ENCODE peak calls at places on chromosome X, in eight cellular contexts. One of them, this sample, is unnamed. For H3K27me3, the result is how much of the 10 kb centered on the place peaks cover.

GRCh38 chrX:75156537-75156945 is 458 bp upstream of the ABCB7 start:
- DNase-seq in HAP-1: no peak
- DNase-seq in adrenal gland: peak
- DNase-seq in heart right ventricle: no peak
- DNase-seq in colonic mucosa: no peak
- DNase-seq in foreskin keratinocyte: no peak
- DNase-seq in cardiac muscle cell: peak
- DNase-seq in uterus: no peak
- DNase-seq in this sample: no peak

GRCh38 chrX:5976332-5976731 is 252.3 kb downstream of the NLGN4X start:
- DNase-seq in adrenal gland: no peak
- DNase-seq in cardiac muscle cell: no peak
- DNase-seq in uterus: no peak
- DNase-seq in heart right ventricle: no peak
- DNase-seq in colonic mucosa: no peak
- DNase-seq in foreskin keratinocyte: no peak
- DNase-seq in HAP-1: no peak
- DNase-seq in this sample: no peak

GRCh38 chrX:7996414-7996813 is 69.2 kb upstream of the PNPLA4 start:
- DNase-seq in cardiac muscle cell: peak
- DNase-seq in uterus: no peak
- DNase-seq in colonic mucosa: peak
- DNase-seq in adrenal gland: peak
- DNase-seq in HAP-1: peak
- DNase-seq in foreskin keratinocyte: no peak
- DNase-seq in heart right ventricle: peak
- DNase-seq in this sample: no peak

GRCh38 chrX:154307207-154307606 is 11.6 kb downstream of the TKTL1 start:
- DNase-seq in cardiac muscle cell: peak
- DNase-seq in heart right ventricle: no peak
- DNase-seq in HAP-1: no peak
- DNase-seq in colonic mucosa: no peak
- DNase-seq in foreskin keratinocyte: no peak
- DNase-seq in adrenal gland: no peak
- DNase-seq in uterus: no peak
- DNase-seq in this sample: no peak

GRCh38 chrX:40093586-40093985 is 4.2 kb downstream of the BCOR start:
- DNase-seq in cardiac muscle cell: no peak
- DNase-seq in uterus: no peak
- DNase-seq in colonic mucosa: no peak
- DNase-seq in HAP-1: peak
- DNase-seq in heart right ventricle: no peak
- DNase-seq in adrenal gland: no peak
- DNase-seq in foreskin keratinocyte: no peak
- DNase-seq in this sample: no peak

GRCh38 chrX:129768586-129769466 is 10.9 kb upstream of the SASH3 start:
- DNase-seq in uterus: no peak
- DNase-seq in colonic mucosa: no peak
- DNase-seq in foreskin keratinocyte: no peak
- DNase-seq in heart right ventricle: no peak
- DNase-seq in HAP-1: no peak
- DNase-seq in cardiac muscle cell: peak
- DNase-seq in adrenal gland: no peak
- DNase-seq in this sample: no peak

GRCh38 chrX:109826954-109827708 is 94.1 kb upstream of the ACSL4 start:
- DNase-seq in HAP-1: no peak
- DNase-seq in foreskin keratinocyte: peak
- DNase-seq in adrenal gland: peak
- DNase-seq in colonic mucosa: no peak
- DNase-seq in heart right ventricle: no peak
- DNase-seq in uterus: no peak
- DNase-seq in cardiac muscle cell: peak
- DNase-seq in this sample: no peak

GRCh38 chrX:30990361-30990760 is 81.5 kb downstream of the FTHL17 start:
- DNase-seq in cardiac muscle cell: no peak
- DNase-seq in heart right ventricle: no peak
- DNase-seq in foreskin keratinocyte: no peak
- DNase-seq in HAP-1: no peak
- DNase-seq in uterus: no peak
- DNase-seq in colonic mucosa: no peak
- DNase-seq in adrenal gland: no peak
- DNase-seq in this sample: no peak

GRCh38 chrX:868248-868647 is 237.7 kb downstream of the SHOX start:
- DNase-seq in cardiac muscle cell: no peak
- DNase-seq in uterus: no peak
- DNase-seq in adrenal gland: no peak
- DNase-seq in foreskin keratinocyte: no peak
- DNase-seq in colonic mucosa: no peak
- DNase-seq in heart right ventricle: no peak
- DNase-seq in HAP-1: no peak
- DNase-seq in this sample: no peak

GRCh38 chrX:153439977-153440376 is 5.9 kb downstream of the TREX2 start:
- DNase-seq in adrenal gland: no peak
- DNase-seq in heart right ventricle: no peak
- DNase-seq in uterus: no peak
- DNase-seq in cardiac muscle cell: no peak
- DNase-seq in colonic mucosa: no peak
- DNase-seq in foreskin keratinocyte: no peak
- DNase-seq in HAP-1: no peak
- DNase-seq in this sample: no peak

GRCh38 chrX:30561191-30561590 is 16.4 kb downstream of the TASL start:
- DNase-seq in heart right ventricle: peak
- DNase-seq in HAP-1: no peak
- DNase-seq in cardiac muscle cell: peak
- DNase-seq in adrenal gland: no peak
- DNase-seq in colonic mucosa: no peak
- DNase-seq in uterus: no peak
- DNase-seq in foreskin keratinocyte: no peak
- DNase-seq in this sample: no peak

GRCh38 chrX:119734897-119735339 is 23.5 kb upstream of the SOWAHD start:
- DNase-seq in uterus: no peak
- DNase-seq in adrenal gland: peak
- DNase-seq in heart right ventricle: peak
- DNase-seq in HAP-1: no peak
- DNase-seq in colonic mucosa: no peak
- DNase-seq in cardiac muscle cell: peak
- DNase-seq in foreskin keratinocyte: no peak
- DNase-seq in this sample: peak

GRCh38 chrX:103404225-103405008 is 28.1 kb downstream of the BEX3 start:
- DNase-seq in HAP-1: peak
- DNase-seq in heart right ventricle: peak
- DNase-seq in adrenal gland: peak
- DNase-seq in cardiac muscle cell: peak
- DNase-seq in uterus: peak
- DNase-seq in foreskin keratinocyte: peak
- DNase-seq in colonic mucosa: peak
- DNase-seq in this sample: peak

GRCh38 chrX:13994681-13995080 is 35.0 kb downstream of the GEMIN8 start:
- DNase-seq in adrenal gland: no peak
- DNase-seq in HAP-1: no peak
- DNase-seq in uterus: no peak
- DNase-seq in foreskin keratinocyte: peak
- DNase-seq in cardiac muscle cell: no peak
- DNase-seq in heart right ventricle: no peak
- DNase-seq in colonic mucosa: no peak
- DNase-seq in this sample: no peak

GRCh38 chrX:69457756-69458155 is 46.4 kb upstream of the NALF2 start:
- DNase-seq in heart right ventricle: no peak
- DNase-seq in uterus: no peak
- DNase-seq in colonic mucosa: no peak
- DNase-seq in foreskin keratinocyte: no peak
- DNase-seq in HAP-1: no peak
- DNase-seq in adrenal gland: no peak
- DNase-seq in cardiac muscle cell: no peak
- DNase-seq in this sample: no peak

GRCh38 chrX:10370976-10371375 is 214.2 kb downstream of the CLCN4 start:
- DNase-seq in cardiac muscle cell: no peak
- DNase-seq in foreskin keratinocyte: no peak
- DNase-seq in colonic mucosa: no peak
- DNase-seq in HAP-1: no peak
- DNase-seq in adrenal gland: no peak
- DNase-seq in heart right ventricle: no peak
- DNase-seq in uterus: no peak
- DNase-seq in this sample: no peak
- H3K27me3 ChIP-seq in cardiac muscle cell: under half
- H3K27me3 ChIP-seq in foreskin keratinocyte: under half
- H3K27me3 ChIP-seq in colonic mucosa: under half
- H3K27me3 ChIP-seq in HAP-1: under half
- H3K27me3 ChIP-seq in adrenal gland: under half
- H3K27me3 ChIP-seq in heart right ventricle: under half
- H3K27me3 ChIP-seq in uterus: under half
- H3K27me3 ChIP-seq in this sample: under half

GRCh38 chrX:143336261-143336660 is 181.0 kb downstream of the SPANXN3 start:
- DNase-seq in heart right ventricle: no peak
- DNase-seq in uterus: no peak
- DNase-seq in foreskin keratinocyte: no peak
- DNase-seq in adrenal gland: no peak
- DNase-seq in cardiac muscle cell: peak
- DNase-seq in HAP-1: no peak
- DNase-seq in colonic mucosa: no peak
- DNase-seq in this sample: no peak
- H3K27me3 ChIP-seq in heart right ventricle: under half
- H3K27me3 ChIP-seq in uterus: under half
- H3K27me3 ChIP-seq in foreskin keratinocyte: under half
- H3K27me3 ChIP-seq in adrenal gland: under half
- H3K27me3 ChIP-seq in cardiac muscle cell: under half
- H3K27me3 ChIP-seq in HAP-1: under half
- H3K27me3 ChIP-seq in colonic mucosa: under half
- H3K27me3 ChIP-seq in this sample: under half

DNA sequence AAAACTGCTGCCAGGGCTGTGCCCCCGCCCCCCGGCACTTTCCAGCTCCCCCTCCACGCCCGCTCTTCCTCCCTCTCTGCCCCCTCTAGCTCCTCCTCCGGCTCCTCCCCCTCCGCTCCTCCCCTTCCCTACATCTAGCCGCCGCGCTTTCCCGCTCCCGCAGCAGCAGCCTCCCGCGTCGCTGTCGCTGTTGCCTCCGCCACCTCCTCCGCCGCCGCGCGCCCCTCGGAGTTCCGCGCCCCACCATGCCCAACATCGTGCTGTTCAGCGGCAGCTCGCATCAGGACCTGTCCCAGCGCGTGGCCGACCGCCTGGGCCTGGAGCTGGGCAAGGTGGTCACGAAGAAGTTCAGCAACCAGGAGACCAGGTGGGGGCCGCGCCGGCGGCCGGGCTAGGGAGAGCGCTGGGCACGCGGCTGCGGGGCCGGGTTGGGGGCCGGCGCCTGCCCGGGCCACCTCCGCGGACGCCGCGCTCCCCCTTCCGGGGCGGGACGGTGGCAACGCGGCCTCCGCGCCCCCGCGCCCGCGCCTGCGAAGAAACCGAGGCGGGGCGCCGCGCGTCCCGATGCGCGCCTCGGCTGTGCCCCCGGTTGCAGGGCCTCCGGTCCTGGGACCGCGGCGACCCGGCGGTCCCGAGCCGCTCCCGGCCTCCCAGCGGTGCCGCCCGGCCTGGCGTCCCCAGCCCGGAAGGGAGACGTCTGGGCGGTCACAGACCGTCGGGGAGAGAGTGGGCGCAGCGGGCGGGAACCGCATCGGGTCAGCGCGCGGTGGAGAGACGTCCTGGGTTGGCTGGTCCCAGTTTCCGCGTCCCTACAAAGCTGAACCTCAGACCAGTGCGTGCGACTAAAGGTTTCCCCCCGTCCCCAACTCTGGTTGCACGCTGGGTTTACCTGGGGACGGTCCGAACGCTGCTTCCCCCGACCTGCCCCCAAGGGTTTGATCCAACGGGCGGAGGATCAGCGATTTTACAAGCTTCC is at the start of gene PRPS2:
- DNase-seq in HAP-1: peak
- DNase-seq in cardiac muscle cell: peak
- DNase-seq in heart right ventricle: peak
- DNase-seq in uterus: peak
- DNase-seq in foreskin keratinocyte: no peak
- DNase-seq in adrenal gland: peak
- DNase-seq in colonic mucosa: peak
- DNase-seq in this sample: peak
- H3K27me3 ChIP-seq in HAP-1: under half
- H3K27me3 ChIP-seq in cardiac muscle cell: under half
- H3K27me3 ChIP-seq in heart right ventricle: under half
- H3K27me3 ChIP-seq in uterus: under half
- H3K27me3 ChIP-seq in foreskin keratinocyte: under half
- H3K27me3 ChIP-seq in adrenal gland: under half
- H3K27me3 ChIP-seq in colonic mucosa: under half
- H3K27me3 ChIP-seq in this sample: under half

DNA sequence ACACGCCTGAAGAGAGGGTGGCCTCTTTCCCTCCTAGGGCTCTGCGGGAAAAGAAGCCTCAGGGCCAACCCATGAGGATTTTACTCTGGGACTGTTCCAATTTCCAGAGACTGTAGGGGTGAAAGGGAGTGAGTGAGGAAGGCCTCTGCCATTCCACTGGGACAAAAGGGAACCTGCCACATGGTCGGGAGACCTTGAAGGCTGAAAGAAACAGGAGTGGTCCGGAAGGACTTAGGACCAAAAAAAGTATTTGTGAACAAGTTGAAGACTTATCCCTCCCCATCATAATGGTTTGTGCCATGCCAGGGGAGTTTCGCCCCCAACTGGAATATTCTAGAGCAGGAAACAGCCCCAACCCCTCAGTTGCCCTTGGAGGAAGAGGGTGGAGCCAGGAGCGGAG is at the start of gene TEX13B:
- DNase-seq in foreskin keratinocyte: no peak
- DNase-seq in colonic mucosa: no peak
- DNase-seq in HAP-1: no peak
- DNase-seq in adrenal gland: no peak
- DNase-seq in heart right ventricle: no peak
- DNase-seq in uterus: no peak
- DNase-seq in cardiac muscle cell: no peak
- DNase-seq in this sample: no peak
- H3K27me3 ChIP-seq in foreskin keratinocyte: under half
- H3K27me3 ChIP-seq in colonic mucosa: under half
- H3K27me3 ChIP-seq in HAP-1: under half
- H3K27me3 ChIP-seq in adrenal gland: under half
- H3K27me3 ChIP-seq in heart right ventricle: under half
- H3K27me3 ChIP-seq in uterus: under half
- H3K27me3 ChIP-seq in cardiac muscle cell: under half
- H3K27me3 ChIP-seq in this sample: under half

This sample was measured in dorsolateral prefrontal cortex.